ENCODE peak calls at places on chromosomes 11 and 22, in ten cellular contexts. V is Peyer's patch, X is breast epithelium, S is BJ, P is choroid plexus epithelial cell, Q is AG04449, W is progenitor cell of endocrine pancreas, R is nephron progenitor cell, U is NB4, Y is Calu3. A is an unnamed sample.
A peak's percentile ranks its signal among the peaks of the same experiment; 100 is the strongest.

GRCh38 chr11:87722756-87723599 is 452.3 kb downstream of the RAB38 start:
- DNase-seq in W (no peak), S (no peak), V (peak; percentile 63), R (peak; percentile 23), Q (no peak), P (peak; percentile 26), X (no peak), U (peak; percentile 60), Y (peak; percentile 48), A (peak; percentile 20)

GRCh38 chr11:75498556-75499255 is 27.0 kb downstream of the GDPD5 start:
- DNase-seq in P (peak; percentile 22), W (no peak), U (no peak), V (no peak), Y (no peak), S (peak; percentile 19), X (no peak), R (no peak), Q (no peak), A (no peak)

GRCh38 chr22:25069426-25069757 is 116.9 kb downstream of the KIAA1671 start:
- DNase-seq in W (no peak), P (no peak), R (no peak), V (no peak), U (no peak), Q (no peak), S (no peak), Y (no peak), X (no peak), A (no peak)

GRCh38 chr22:19199479-19199878 is 20.9 kb upstream of the SLC25A1 start:
- DNase-seq in U (no peak), X (no peak), P (no peak), Y (no peak), S (no peak), W (no peak), Q (no peak), V (no peak), R (no peak), A (no peak)

GRCh38 chr11:124745835-124746620 is 6.0 kb downstream of the VSIG2 start:
- DNase-seq in W (no peak), S (no peak), X (no peak), Q (no peak), V (peak; percentile 72), U (no peak), P (no peak), R (no peak), Y (no peak), A (no peak)

GRCh38 chr11:69674267-69674885 is 777 bp downstream of the LTO1 start:
- DNase-seq in U (peak; percentile 56), R (no peak), W (no peak), Q (peak; percentile 53), P (peak; percentile 87), S (no peak), X (no peak), V (peak; percentile 53), Y (no peak), A (no peak)

GRCh38 chr11:112388496-112388895 is 127.8 kb upstream of the PLET1 start:
- DNase-seq in S (no peak), W (no peak), V (no peak), R (no peak), U (no peak), X (no peak), P (no peak), Y (no peak), Q (no peak), A (no peak)

GRCh38 chr11:27357250-27357649 is 5.8 kb downstream of the CCDC34 start:
- DNase-seq in Y (no peak), V (no peak), Q (no peak), W (no peak), X (no peak), P (no peak), S (no peak), U (no peak), R (no peak), A (no peak)

GRCh38 chr11:70127653-70128434 is 49.7 kb downstream of the ANO1 start:
- DNase-seq in V (no peak), S (no peak), Q (no peak), Y (no peak), W (no peak), P (peak; percentile 55), R (no peak), U (no peak), X (no peak), A (no peak)

GRCh38 chr11:96215094-96215782 is 127.8 kb downstream of the MAML2 start:
- DNase-seq in U (peak; percentile 72), P (peak; percentile 78), Y (no peak), R (peak; percentile 19), Q (no peak), V (peak; percentile 89), S (no peak), X (no peak), W (no peak), A (no peak)

GRCh38 chr11:22049276-22049675 is 143.6 kb upstream of the ANO5 start:
- DNase-seq in Q (no peak), X (no peak), V (no peak), W (no peak), U (no peak), P (no peak), R (no peak), Y (no peak), S (no peak), A (no peak)

GRCh38 chr11:64340671-64341335 is 799 bp downstream of the CCDC88B start:
- DNase-seq in R (peak; percentile 87), X (no peak), U (no peak), S (no peak), Q (no peak), W (no peak), V (peak; percentile 92), Y (no peak), P (no peak), A (peak; percentile 69)

GRCh38 chr11:75384438-75385080 is 14.8 kb upstream of the RPS3 start:
- DNase-seq in Q (no peak), S (no peak), U (peak; percentile 80), P (peak; percentile 70), X (peak; percentile 72), W (peak; percentile 56), R (peak; percentile 85), V (peak; percentile 91), Y (peak; percentile 78), A (peak; percentile 82)

GRCh38 chr22:50613291-50613981 is 12.8 kb downstream of the MAPK8IP2 start:
- DNase-seq in X (peak; percentile 59), P (peak; percentile 22), Q (no peak), R (no peak), Y (peak; percentile 61), V (peak; percentile 90), W (no peak), U (no peak), S (no peak), A (no peak)

GRCh38 chr22:20205464-20205963 is 54.7 kb upstream of the CCDC188 start:
- DNase-seq in X (no peak), W (no peak), V (no peak), Q (no peak), Y (no peak), P (no peak), U (no peak), R (no peak), S (no peak), A (no peak)

GRCh38 chr22:20207277-20208025 is 56.6 kb upstream of the CCDC188 start:
- DNase-seq in P (no peak), X (no peak), Q (no peak), V (no peak), S (no peak), R (no peak), W (no peak), U (no peak), Y (no peak), A (no peak)

GRCh38 chr22:20204821-20205220 is 54.0 kb upstream of the CCDC188 start:
- DNase-seq in V (no peak), P (no peak), X (no peak), U (no peak), Q (no peak), R (peak; percentile 49), S (no peak), W (no peak), Y (no peak), A (no peak)

GRCh38 chr22:20206709-20207215 is 55.9 kb upstream of the CCDC188 start:
- DNase-seq in S (no peak), U (peak; percentile 45), R (no peak), V (peak; percentile 78), X (no peak), P (peak; percentile 27), Q (no peak), W (no peak), Y (peak; percentile 44), A (no peak)

GRCh38 chr22:20205964-20206708 is 55.3 kb upstream of the CCDC188 start:
- DNase-seq in U (peak; percentile 83), P (peak; percentile 82), R (no peak), X (no peak), Q (no peak), V (peak; percentile 92), W (no peak), Y (peak; percentile 77), S (peak; percentile 18), A (no peak)
- TF ChIP-seq CTCF in U (no peak), P (peak; percentile 23), R (no peak), X (no peak), Q (no peak), V (peak; percentile 48), W (no peak), Y (peak; percentile 15), S (peak; percentile 15), A (no peak)

DNA sequence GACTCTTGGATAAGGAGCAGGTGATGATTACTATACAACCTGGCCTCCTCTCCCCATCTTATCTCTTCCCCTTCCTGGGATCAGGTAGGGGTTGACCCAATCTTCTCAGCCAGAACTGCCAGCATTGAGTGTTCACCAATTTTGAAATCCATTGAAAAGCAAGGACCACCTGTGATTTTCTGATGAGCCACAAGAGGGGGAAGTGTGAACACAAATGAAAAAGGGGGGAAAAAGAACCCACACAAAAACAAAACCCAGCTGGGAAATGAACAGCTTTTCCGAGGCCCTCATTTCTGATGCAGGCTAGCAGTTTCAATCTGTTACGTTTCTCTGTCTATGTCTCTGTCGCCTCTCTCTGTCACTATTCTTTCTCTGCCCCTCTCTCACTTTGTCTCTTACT is 161.9 kb downstream of the INSC start:
- DNase-seq in Q (no peak), P (peak; percentile 24), Y (no peak), V (no peak), U (peak; percentile 4), X (no peak), R (peak; percentile 21), S (no peak), W (no peak), A (peak; percentile 28)
- TF ChIP-seq CTCF in Q (peak; percentile 3), P (peak; percentile 42), Y (no peak), V (peak; percentile 6), U (peak; percentile 27), X (no peak), R (peak; percentile 50), S (peak; percentile 39), W (peak; percentile 69), A (peak; percentile 77)

GRCh38 chr11:26134481-26135355 is 197.2 kb upstream of the ANO3 start:
- DNase-seq in Q (no peak), P (peak; percentile 60), W (no peak), U (peak; percentile 4), R (peak; percentile 9), V (no peak), Y (peak; percentile 23), S (no peak), X (no peak), A (peak; percentile 8)
- TF ChIP-seq CTCF in Q (peak; percentile 37), P (peak; percentile 60), W (peak; percentile 37), U (peak; percentile 6), R (peak; percentile 43), V (no peak), Y (no peak), S (peak; percentile 37), X (no peak), A (no peak)

DNA sequence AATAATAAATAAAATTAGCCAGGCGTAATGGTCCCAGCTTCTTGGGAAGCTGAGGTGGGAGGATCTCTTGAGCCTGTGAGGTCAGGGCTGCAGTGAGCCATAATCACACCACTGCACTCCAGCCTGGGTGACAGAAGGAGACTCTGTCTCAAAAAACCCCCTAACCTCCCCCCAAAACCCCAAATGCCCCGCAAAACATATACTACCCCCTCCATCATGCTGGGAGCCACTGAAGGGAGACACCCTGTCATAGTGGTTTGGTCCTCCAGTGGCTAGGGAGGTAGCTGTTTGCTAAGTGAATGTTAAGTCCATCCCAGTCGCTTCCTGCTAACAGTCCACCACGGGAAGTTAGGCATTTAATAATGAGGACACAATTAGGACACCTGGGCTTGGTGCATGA is 125.0 kb downstream of the ABTB2 start:
- DNase-seq in V (no peak), S (no peak), Y (no peak), W (no peak), Q (no peak), P (no peak), U (no peak), X (no peak), R (no peak), A (no peak)
- TF ChIP-seq CTCF in V (no peak), S (no peak), Y (no peak), W (no peak), Q (no peak), P (no peak), U (no peak), X (no peak), R (no peak), A (no peak)

A was measured in endothelial cell.